ENCODE peak calls at places on chromosomes 11 and 22, in ten cellular contexts. One of them, this sample, is unnamed.

GRCh38 chr11:75481602-75482309 is 44.0 kb downstream of the GDPD5 start:
- ATAC-seq in activated CD8-positive, alpha-beta T cell treated with anti-CD3 and anti-CD28 coated beads for 36 hours: no peak
- ATAC-seq in body of pancreas: no peak
- ATAC-seq in foreskin keratinocyte: no peak
- ATAC-seq in left lung: no peak
- ATAC-seq in right lobe of liver: no peak
- ATAC-seq in A549: no peak
- ATAC-seq in CD4-positive, alpha-beta T cell: no peak
- ATAC-seq in heart left ventricle: no peak
- ATAC-seq in IMR-90: no peak
- ATAC-seq in this sample: no peak

GRCh38 chr11:32312865-32313403 is 122.4 kb downstream of the WT1 start:
- ATAC-seq in activated CD8-positive, alpha-beta T cell treated with anti-CD3 and anti-CD28 coated beads for 36 hours: peak
- ATAC-seq in foreskin keratinocyte: peak
- ATAC-seq in IMR-90: peak
- ATAC-seq in body of pancreas: peak
- ATAC-seq in heart left ventricle: peak
- ATAC-seq in right lobe of liver: peak
- ATAC-seq in left lung: peak
- ATAC-seq in CD4-positive, alpha-beta T cell: peak
- ATAC-seq in A549: peak
- ATAC-seq in this sample: peak

GRCh38 chr11:61193596-61193995 is 9.7 kb upstream of the PGA3 start:
- ATAC-seq in A549: peak
- ATAC-seq in IMR-90: no peak
- ATAC-seq in CD4-positive, alpha-beta T cell: no peak
- ATAC-seq in foreskin keratinocyte: no peak
- ATAC-seq in activated CD8-positive, alpha-beta T cell treated with anti-CD3 and anti-CD28 coated beads for 36 hours: no peak
- ATAC-seq in left lung: no peak
- ATAC-seq in body of pancreas: no peak
- ATAC-seq in right lobe of liver: no peak
- ATAC-seq in heart left ventricle: no peak
- ATAC-seq in this sample: no peak

GRCh38 chr11:71991494-71991893 is 7.2 kb upstream of the IL18BP start:
- ATAC-seq in activated CD8-positive, alpha-beta T cell treated with anti-CD3 and anti-CD28 coated beads for 36 hours: no peak
- ATAC-seq in foreskin keratinocyte: no peak
- ATAC-seq in CD4-positive, alpha-beta T cell: no peak
- ATAC-seq in body of pancreas: no peak
- ATAC-seq in A549: no peak
- ATAC-seq in IMR-90: no peak
- ATAC-seq in left lung: peak
- ATAC-seq in heart left ventricle: peak
- ATAC-seq in right lobe of liver: peak
- ATAC-seq in this sample: no peak

GRCh38 chr22:50376064-50376747 is 33.1 kb downstream of the PPP6R2 start:
- ATAC-seq in body of pancreas: no peak
- ATAC-seq in activated CD8-positive, alpha-beta T cell treated with anti-CD3 and anti-CD28 coated beads for 36 hours: no peak
- ATAC-seq in A549: no peak
- ATAC-seq in heart left ventricle: no peak
- ATAC-seq in right lobe of liver: peak
- ATAC-seq in IMR-90: no peak
- ATAC-seq in foreskin keratinocyte: no peak
- ATAC-seq in left lung: peak
- ATAC-seq in CD4-positive, alpha-beta T cell: no peak
- ATAC-seq in this sample: no peak

GRCh38 chr11:73957654-73958361 is 7.0 kb downstream of the DNAJB13 start:
- ATAC-seq in right lobe of liver: no peak
- ATAC-seq in body of pancreas: no peak
- ATAC-seq in CD4-positive, alpha-beta T cell: no peak
- ATAC-seq in activated CD8-positive, alpha-beta T cell treated with anti-CD3 and anti-CD28 coated beads for 36 hours: no peak
- ATAC-seq in IMR-90: no peak
- ATAC-seq in foreskin keratinocyte: no peak
- ATAC-seq in heart left ventricle: no peak
- ATAC-seq in A549: no peak
- ATAC-seq in left lung: no peak
- ATAC-seq in this sample: no peak

GRCh38 chr11:124109377-124109776 is 5.9 kb upstream of the VWA5A start:
- ATAC-seq in left lung: no peak
- ATAC-seq in activated CD8-positive, alpha-beta T cell treated with anti-CD3 and anti-CD28 coated beads for 36 hours: no peak
- ATAC-seq in A549: no peak
- ATAC-seq in heart left ventricle: no peak
- ATAC-seq in body of pancreas: no peak
- ATAC-seq in CD4-positive, alpha-beta T cell: no peak
- ATAC-seq in foreskin keratinocyte: no peak
- ATAC-seq in IMR-90: no peak
- ATAC-seq in right lobe of liver: no peak
- ATAC-seq in this sample: no peak

GRCh38 chr22:30381250-30381649 is 6.0 kb downstream of the RNF215 start:
- ATAC-seq in CD4-positive, alpha-beta T cell: no peak
- ATAC-seq in heart left ventricle: no peak
- ATAC-seq in A549: no peak
- ATAC-seq in IMR-90: no peak
- ATAC-seq in left lung: no peak
- ATAC-seq in foreskin keratinocyte: no peak
- ATAC-seq in right lobe of liver: no peak
- ATAC-seq in activated CD8-positive, alpha-beta T cell treated with anti-CD3 and anti-CD28 coated beads for 36 hours: peak
- ATAC-seq in body of pancreas: no peak
- ATAC-seq in this sample: no peak

GRCh38 chr22:36546092-36546804 is 17.3 kb upstream of the EIF3D start:
- ATAC-seq in right lobe of liver: peak
- ATAC-seq in CD4-positive, alpha-beta T cell: peak
- ATAC-seq in foreskin keratinocyte: no peak
- ATAC-seq in activated CD8-positive, alpha-beta T cell treated with anti-CD3 and anti-CD28 coated beads for 36 hours: peak
- ATAC-seq in IMR-90: peak
- ATAC-seq in heart left ventricle: peak
- ATAC-seq in A549: peak
- ATAC-seq in left lung: peak
- ATAC-seq in body of pancreas: peak
- ATAC-seq in this sample: no peak

GRCh38 chr22:28978158-28978557 is 83.5 kb downstream of the C22orf31 start:
- ATAC-seq in left lung: peak
- ATAC-seq in A549: peak
- ATAC-seq in body of pancreas: no peak
- ATAC-seq in IMR-90: no peak
- ATAC-seq in CD4-positive, alpha-beta T cell: no peak
- ATAC-seq in right lobe of liver: peak
- ATAC-seq in activated CD8-positive, alpha-beta T cell treated with anti-CD3 and anti-CD28 coated beads for 36 hours: no peak
- ATAC-seq in heart left ventricle: peak
- ATAC-seq in foreskin keratinocyte: peak
- ATAC-seq in this sample: no peak

GRCh38 chr22:43941449-43941848 is 13.8 kb upstream of the SAMM50 start:
- ATAC-seq in left lung: no peak
- ATAC-seq in CD4-positive, alpha-beta T cell: no peak
- ATAC-seq in foreskin keratinocyte: no peak
- ATAC-seq in heart left ventricle: no peak
- ATAC-seq in A549: no peak
- ATAC-seq in activated CD8-positive, alpha-beta T cell treated with anti-CD3 and anti-CD28 coated beads for 36 hours: no peak
- ATAC-seq in IMR-90: no peak
- ATAC-seq in body of pancreas: no peak
- ATAC-seq in right lobe of liver: no peak
- ATAC-seq in this sample: no peak

GRCh38 chr22:43946391-43946680 is 8.9 kb upstream of the SAMM50 start:
- ATAC-seq in heart left ventricle: no peak
- ATAC-seq in foreskin keratinocyte: peak
- ATAC-seq in IMR-90: no peak
- ATAC-seq in body of pancreas: no peak
- ATAC-seq in A549: peak
- ATAC-seq in left lung: no peak
- ATAC-seq in CD4-positive, alpha-beta T cell: no peak
- ATAC-seq in right lobe of liver: no peak
- ATAC-seq in activated CD8-positive, alpha-beta T cell treated with anti-CD3 and anti-CD28 coated beads for 36 hours: peak
- ATAC-seq in this sample: no peak

GRCh38 chr22:43944670-43945430 is 10.4 kb upstream of the SAMM50 start:
- ATAC-seq in foreskin keratinocyte: peak
- ATAC-seq in right lobe of liver: peak
- ATAC-seq in activated CD8-positive, alpha-beta T cell treated with anti-CD3 and anti-CD28 coated beads for 36 hours: no peak
- ATAC-seq in CD4-positive, alpha-beta T cell: no peak
- ATAC-seq in heart left ventricle: no peak
- ATAC-seq in left lung: no peak
- ATAC-seq in body of pancreas: no peak
- ATAC-seq in A549: no peak
- ATAC-seq in IMR-90: no peak
- ATAC-seq in this sample: no peak

GRCh38 chr22:43948836-43949235 is 6.4 kb upstream of the SAMM50 start:
- ATAC-seq in A549: no peak
- ATAC-seq in IMR-90: no peak
- ATAC-seq in foreskin keratinocyte: no peak
- ATAC-seq in activated CD8-positive, alpha-beta T cell treated with anti-CD3 and anti-CD28 coated beads for 36 hours: no peak
- ATAC-seq in CD4-positive, alpha-beta T cell: no peak
- ATAC-seq in body of pancreas: no peak
- ATAC-seq in left lung: no peak
- ATAC-seq in right lobe of liver: no peak
- ATAC-seq in heart left ventricle: no peak
- ATAC-seq in this sample: no peak

GRCh38 chr22:43945632-43946390 is 9.4 kb upstream of the SAMM50 start:
- ATAC-seq in CD4-positive, alpha-beta T cell: peak
- ATAC-seq in A549: peak
- ATAC-seq in left lung: peak
- ATAC-seq in heart left ventricle: peak
- ATAC-seq in right lobe of liver: peak
- ATAC-seq in activated CD8-positive, alpha-beta T cell treated with anti-CD3 and anti-CD28 coated beads for 36 hours: peak
- ATAC-seq in body of pancreas: peak
- ATAC-seq in IMR-90: peak
- ATAC-seq in foreskin keratinocyte: peak
- ATAC-seq in this sample: peak
- TF ChIP-seq CTCF in CD4-positive, alpha-beta T cell: peak
- TF ChIP-seq CTCF in A549: peak
- TF ChIP-seq CTCF in left lung: peak
- TF ChIP-seq CTCF in heart left ventricle: peak
- TF ChIP-seq CTCF in right lobe of liver: peak
- TF ChIP-seq CTCF in activated CD8-positive, alpha-beta T cell treated with anti-CD3 and anti-CD28 coated beads for 36 hours: peak
- TF ChIP-seq CTCF in body of pancreas: peak
- TF ChIP-seq CTCF in IMR-90: peak
- TF ChIP-seq CTCF in foreskin keratinocyte: peak
- TF ChIP-seq CTCF in this sample: no peak

GRCh38 chr11:9663699-9664275 is at the start of gene SWAP70:
- ATAC-seq in CD4-positive, alpha-beta T cell: peak
- ATAC-seq in left lung: peak
- ATAC-seq in IMR-90: peak
- ATAC-seq in heart left ventricle: peak
- ATAC-seq in A549: peak
- ATAC-seq in activated CD8-positive, alpha-beta T cell treated with anti-CD3 and anti-CD28 coated beads for 36 hours: peak
- ATAC-seq in foreskin keratinocyte: peak
- ATAC-seq in body of pancreas: peak
- ATAC-seq in right lobe of liver: peak
- ATAC-seq in this sample: peak
- TF ChIP-seq CTCF in CD4-positive, alpha-beta T cell: no peak
- TF ChIP-seq CTCF in left lung: peak
- TF ChIP-seq CTCF in IMR-90: peak
- TF ChIP-seq CTCF in heart left ventricle: peak
- TF ChIP-seq CTCF in A549: no peak
- TF ChIP-seq CTCF in activated CD8-positive, alpha-beta T cell treated with anti-CD3 and anti-CD28 coated beads for 36 hours: no peak
- TF ChIP-seq CTCF in foreskin keratinocyte: peak
- TF ChIP-seq CTCF in body of pancreas: peak
- TF ChIP-seq CTCF in right lobe of liver: no peak
- TF ChIP-seq CTCF in this sample: peak

GRCh38 chr11:3196161-3197043 is 22.2 kb downstream of the MRGPRG start:
- ATAC-seq in activated CD8-positive, alpha-beta T cell treated with anti-CD3 and anti-CD28 coated beads for 36 hours: no peak
- ATAC-seq in right lobe of liver: no peak
- ATAC-seq in A549: no peak
- ATAC-seq in heart left ventricle: peak
- ATAC-seq in foreskin keratinocyte: peak
- ATAC-seq in CD4-positive, alpha-beta T cell: no peak
- ATAC-seq in IMR-90: no peak
- ATAC-seq in body of pancreas: no peak
- ATAC-seq in left lung: no peak
- ATAC-seq in this sample: no peak
- TF ChIP-seq CTCF in activated CD8-positive, alpha-beta T cell treated with anti-CD3 and anti-CD28 coated beads for 36 hours: no peak
- TF ChIP-seq CTCF in right lobe of liver: no peak
- TF ChIP-seq CTCF in A549: no peak
- TF ChIP-seq CTCF in heart left ventricle: no peak
- TF ChIP-seq CTCF in foreskin keratinocyte: no peak
- TF ChIP-seq CTCF in CD4-positive, alpha-beta T cell: no peak
- TF ChIP-seq CTCF in IMR-90: no peak
- TF ChIP-seq CTCF in body of pancreas: no peak
- TF ChIP-seq CTCF in left lung: no peak
- TF ChIP-seq CTCF in this sample: no peak

GRCh38 chr11:17845431-17845881 is 110.9 kb downstream of the KCNC1 start:
- ATAC-seq in left lung: peak
- ATAC-seq in A549: no peak
- ATAC-seq in heart left ventricle: peak
- ATAC-seq in IMR-90: peak
- ATAC-seq in right lobe of liver: no peak
- ATAC-seq in body of pancreas: no peak
- ATAC-seq in activated CD8-positive, alpha-beta T cell treated with anti-CD3 and anti-CD28 coated beads for 36 hours: no peak
- ATAC-seq in CD4-positive, alpha-beta T cell: no peak
- ATAC-seq in foreskin keratinocyte: peak
- ATAC-seq in this sample: peak
- TF ChIP-seq CTCF in left lung: no peak
- TF ChIP-seq CTCF in A549: no peak
- TF ChIP-seq CTCF in heart left ventricle: no peak
- TF ChIP-seq CTCF in IMR-90: no peak
- TF ChIP-seq CTCF in right lobe of liver: no peak
- TF ChIP-seq CTCF in body of pancreas: no peak
- TF ChIP-seq CTCF in activated CD8-positive, alpha-beta T cell treated with anti-CD3 and anti-CD28 coated beads for 36 hours: no peak
- TF ChIP-seq CTCF in CD4-positive, alpha-beta T cell: no peak
- TF ChIP-seq CTCF in foreskin keratinocyte: no peak
- TF ChIP-seq CTCF in this sample: no peak

DNA sequence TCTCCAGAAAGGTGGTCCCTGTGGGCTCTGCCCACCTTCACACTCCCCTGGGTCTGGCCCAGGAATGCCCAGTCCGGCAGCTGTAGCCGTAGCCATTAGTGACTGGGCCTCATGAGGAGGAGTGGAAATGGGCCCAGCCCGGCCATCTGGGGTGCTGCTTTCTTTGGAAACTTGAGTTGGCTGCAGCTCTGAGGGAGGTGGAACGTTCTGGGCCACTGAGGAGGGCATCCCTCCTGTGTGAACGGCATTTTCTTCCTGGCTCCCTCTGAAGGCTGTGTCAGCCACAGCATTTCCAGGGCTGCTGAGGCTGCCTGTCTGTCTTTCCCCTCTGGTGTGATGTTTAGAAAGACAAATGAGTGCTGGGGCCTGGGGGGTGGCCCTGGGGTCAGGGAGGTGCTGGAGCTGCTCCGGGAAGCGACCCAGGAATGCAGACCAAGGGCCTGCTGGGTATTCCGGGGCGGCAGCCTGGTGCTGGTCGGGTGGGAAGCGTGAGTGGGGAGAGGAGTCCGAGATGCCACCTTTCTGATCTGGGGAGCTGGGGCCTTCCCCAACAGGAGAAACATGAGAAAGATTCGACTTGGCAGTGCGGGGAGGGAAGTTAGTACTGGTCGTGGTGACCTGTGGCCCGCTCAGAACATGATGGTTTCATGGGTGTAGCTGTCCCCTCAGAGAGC is 27.1 kb downstream of the PTDSS2 start:
- ATAC-seq in heart left ventricle: no peak
- ATAC-seq in body of pancreas: no peak
- ATAC-seq in left lung: no peak
- ATAC-seq in activated CD8-positive, alpha-beta T cell treated with anti-CD3 and anti-CD28 coated beads for 36 hours: no peak
- ATAC-seq in foreskin keratinocyte: no peak
- ATAC-seq in A549: no peak
- ATAC-seq in CD4-positive, alpha-beta T cell: no peak
- ATAC-seq in IMR-90: peak
- ATAC-seq in right lobe of liver: no peak
- ATAC-seq in this sample: no peak
- TF ChIP-seq CTCF in heart left ventricle: no peak
- TF ChIP-seq CTCF in body of pancreas: no peak
- TF ChIP-seq CTCF in left lung: no peak
- TF ChIP-seq CTCF in activated CD8-positive, alpha-beta T cell treated with anti-CD3 and anti-CD28 coated beads for 36 hours: no peak
- TF ChIP-seq CTCF in foreskin keratinocyte: no peak
- TF ChIP-seq CTCF in A549: no peak
- TF ChIP-seq CTCF in CD4-positive, alpha-beta T cell: no peak
- TF ChIP-seq CTCF in IMR-90: no peak
- TF ChIP-seq CTCF in right lobe of liver: no peak
- TF ChIP-seq CTCF in this sample: no peak

GRCh38 chr11:79440451-79441158 is at the start of gene TENM4:
- ATAC-seq in A549: peak
- ATAC-seq in right lobe of liver: peak
- ATAC-seq in activated CD8-positive, alpha-beta T cell treated with anti-CD3 and anti-CD28 coated beads for 36 hours: peak
- ATAC-seq in left lung: peak
- ATAC-seq in body of pancreas: peak
- ATAC-seq in IMR-90: peak
- ATAC-seq in foreskin keratinocyte: peak
- ATAC-seq in heart left ventricle: peak
- ATAC-seq in CD4-positive, alpha-beta T cell: no peak
- ATAC-seq in this sample: peak
- TF ChIP-seq CTCF in A549: no peak
- TF ChIP-seq CTCF in right lobe of liver: no peak
- TF ChIP-seq CTCF in activated CD8-positive, alpha-beta T cell treated with anti-CD3 and anti-CD28 coated beads for 36 hours: no peak
- TF ChIP-seq CTCF in left lung: no peak
- TF ChIP-seq CTCF in body of pancreas: no peak
- TF ChIP-seq CTCF in IMR-90: peak
- TF ChIP-seq CTCF in foreskin keratinocyte: peak
- TF ChIP-seq CTCF in heart left ventricle: no peak
- TF ChIP-seq CTCF in CD4-positive, alpha-beta T cell: no peak
- TF ChIP-seq CTCF in this sample: peak